ENCODE peak calls at places on chromosomes 11 and 22, in six cellular contexts. J is EH; W is heart left ventricle; N is effector memory CD8-positive, alpha-beta T cell; B is activated naive CD8-positive, alpha-beta T cell treated with anti-CD3 and anti-CD28 coated beads, Interleukin-2, amount 50 U/mL, for 24 hours; M is GDM1. L is an unnamed sample.

GRCh38 chr11:15145635-15146034 is 30.9 kb downstream of the INSC start:
- DNase-seq in J (peak), M (peak), W (no peak), B (no peak), N (no peak), L (no peak)

GRCh38 chr22:46592390-46592872 is 27.8 kb upstream of the GRAMD4 start:
- DNase-seq in N (peak), W (peak), B (peak), J (peak), M (peak), L (peak)

GRCh38 chr11:85821636-85822035 is 10.7 kb upstream of the SYTL2 start:
- DNase-seq in N (no peak), B (no peak), W (no peak), J (peak), M (no peak), L (no peak)

GRCh38 chr11:119641991-119642745 is 86.8 kb downstream of the NECTIN1 start:
- DNase-seq in N (no peak), W (no peak), J (peak), B (peak), M (peak), L (no peak)

GRCh38 chr22:39808087-39808486 is 85.5 kb downstream of the ENTHD1 start:
- DNase-seq in B (peak), M (no peak), N (no peak), W (no peak), J (peak), L (no peak)

GRCh38 chr22:38973289-38974169 is 8.6 kb upstream of the APOBEC3B start:
- DNase-seq in J (peak), N (peak), M (no peak), W (no peak), B (no peak), L (peak)

GRCh38 chr22:19808873-19809478 is 45.7 kb downstream of the GNB1L start:
- DNase-seq in N (no peak), W (no peak), J (no peak), B (no peak), M (no peak), L (no peak)

GRCh38 chr11:63719987-63720386 is 38.7 kb downstream of the RTN3 start:
- DNase-seq in J (peak), B (no peak), M (no peak), N (no peak), W (no peak), L (no peak)

GRCh38 chr11:130103296-130103814 is 33.7 kb downstream of the APLP2 start:
- DNase-seq in J (peak), M (no peak), N (no peak), W (no peak), B (no peak), L (peak)

GRCh38 chr11:12868315-12869073 is 140.6 kb upstream of the RASSF10 start:
- DNase-seq in J (peak), W (no peak), B (no peak), N (no peak), M (no peak), L (peak)

GRCh38 chr22:44891293-44891747 is 118.5 kb downstream of the PHF21B start:
- DNase-seq in B (no peak), M (no peak), J (no peak), N (no peak), W (no peak), L (no peak)

GRCh38 chr11:74689666-74690065 is 41.6 kb downstream of the CHRDL2 start:
- DNase-seq in J (peak), N (no peak), M (no peak), B (no peak), W (peak), L (no peak)

GRCh38 chr11:37504925-37505324 is 906.9 kb upstream of the RAG2 start:
- DNase-seq in M (no peak), W (no peak), B (no peak), J (peak), N (no peak), L (peak)